ENCODE peak calls at places on chromosome 6, in seven cellular contexts. One of them, this sample, is unnamed.

GRCh38 chr6:140897349-140897748 is 1235.4 kb upstream of the GJE1 start:
- DNase-seq in mesendoderm: no peak
- DNase-seq in trophoblast cell: no peak
- DNase-seq in neuronal stem cell: no peak
- DNase-seq in H9: no peak
- DNase-seq in mesenchymal stem cell: no peak
- DNase-seq in H1: no peak
- DNase-seq in this sample: no peak

GRCh38 chr6:80457044-80457933 is 350.8 kb downstream of the BCKDHB start:
- DNase-seq in H9: no peak
- DNase-seq in H1: no peak
- DNase-seq in trophoblast cell: no peak
- DNase-seq in neuronal stem cell: no peak
- DNase-seq in mesendoderm: peak
- DNase-seq in mesenchymal stem cell: peak
- DNase-seq in this sample: peak

GRCh38 chr6:33279971-33280511 is 3.1 kb downstream of the B3GALT4 start:
- DNase-seq in mesenchymal stem cell: peak
- DNase-seq in mesendoderm: peak
- DNase-seq in trophoblast cell: peak
- DNase-seq in H9: peak
- DNase-seq in H1: no peak
- DNase-seq in neuronal stem cell: no peak
- DNase-seq in this sample: peak

GRCh38 chr6:91569071-91569470 is 982.2 kb upstream of the MAP3K7 start:
- DNase-seq in H1: no peak
- DNase-seq in mesenchymal stem cell: peak
- DNase-seq in H9: no peak
- DNase-seq in mesendoderm: peak
- DNase-seq in trophoblast cell: no peak
- DNase-seq in neuronal stem cell: no peak
- DNase-seq in this sample: peak

GRCh38 chr6:169978615-169979161 is 227.3 kb downstream of the ERMARD start:
- DNase-seq in mesenchymal stem cell: no peak
- DNase-seq in trophoblast cell: peak
- DNase-seq in mesendoderm: no peak
- DNase-seq in H9: no peak
- DNase-seq in H1: no peak
- DNase-seq in neuronal stem cell: no peak
- DNase-seq in this sample: peak

GRCh38 chr6:141133346-141133745 is 999.4 kb upstream of the GJE1 start:
- DNase-seq in neuronal stem cell: no peak
- DNase-seq in mesenchymal stem cell: peak
- DNase-seq in mesendoderm: no peak
- DNase-seq in H9: no peak
- DNase-seq in trophoblast cell: no peak
- DNase-seq in H1: no peak
- DNase-seq in this sample: peak

GRCh38 chr6:43575105-43575771 is 600 bp downstream of the XPO5 start:
- DNase-seq in H9: peak
- DNase-seq in neuronal stem cell: peak
- DNase-seq in trophoblast cell: no peak
- DNase-seq in mesendoderm: peak
- DNase-seq in H1: no peak
- DNase-seq in mesenchymal stem cell: peak
- DNase-seq in this sample: peak

GRCh38 chr6:124870611-124871201 is 91.5 kb upstream of the RNF217 start:
- DNase-seq in neuronal stem cell: no peak
- DNase-seq in mesenchymal stem cell: peak
- DNase-seq in trophoblast cell: no peak
- DNase-seq in H1: no peak
- DNase-seq in mesendoderm: no peak
- DNase-seq in H9: no peak
- DNase-seq in this sample: peak

GRCh38 chr6:164336455-164336854 is 921.9 kb downstream of the QKI start:
- DNase-seq in trophoblast cell: no peak
- DNase-seq in neuronal stem cell: no peak
- DNase-seq in H1: no peak
- DNase-seq in H9: no peak
- DNase-seq in mesenchymal stem cell: no peak
- DNase-seq in mesendoderm: no peak
- DNase-seq in this sample: no peak

GRCh38 chr6:109079981-109080380 is 14.7 kb downstream of the SESN1 start:
- DNase-seq in neuronal stem cell: no peak
- DNase-seq in trophoblast cell: no peak
- DNase-seq in mesendoderm: no peak
- DNase-seq in mesenchymal stem cell: peak
- DNase-seq in H9: no peak
- DNase-seq in H1: no peak
- DNase-seq in this sample: no peak

GRCh38 chr6:140850438-140850837 is 1282.3 kb upstream of the GJE1 start:
- DNase-seq in neuronal stem cell: no peak
- DNase-seq in H9: no peak
- DNase-seq in mesenchymal stem cell: peak
- DNase-seq in H1: no peak
- DNase-seq in mesendoderm: no peak
- DNase-seq in trophoblast cell: no peak
- DNase-seq in this sample: peak

GRCh38 chr6:22145823-22146379 is 150.9 kb downstream of the PRL start:
- DNase-seq in trophoblast cell: no peak
- DNase-seq in mesendoderm: peak
- DNase-seq in neuronal stem cell: no peak
- DNase-seq in H9: peak
- DNase-seq in H1: no peak
- DNase-seq in mesenchymal stem cell: peak
- DNase-seq in this sample: peak

GRCh38 chr6:215335-216034 is 76.8 kb upstream of the DUSP22 start:
- DNase-seq in H9: no peak
- DNase-seq in neuronal stem cell: no peak
- DNase-seq in H1: no peak
- DNase-seq in mesendoderm: no peak
- DNase-seq in mesenchymal stem cell: no peak
- DNase-seq in trophoblast cell: no peak
- DNase-seq in this sample: peak

GRCh38 chr6:8219352-8219943 is 117.1 kb upstream of the EEF1E1 start:
- DNase-seq in H1: peak
- DNase-seq in neuronal stem cell: peak
- DNase-seq in mesendoderm: peak
- DNase-seq in H9: no peak
- DNase-seq in trophoblast cell: peak
- DNase-seq in mesenchymal stem cell: peak
- DNase-seq in this sample: peak

GRCh38 chr6:19327684-19328083 is 509.5 kb upstream of the ID4 start:
- DNase-seq in H1: no peak
- DNase-seq in mesendoderm: no peak
- DNase-seq in neuronal stem cell: no peak
- DNase-seq in trophoblast cell: no peak
- DNase-seq in H9: no peak
- DNase-seq in mesenchymal stem cell: no peak
- DNase-seq in this sample: no peak

GRCh38 chr6:168884050-168884645 is 369.5 kb downstream of the THBS2 start:
- DNase-seq in neuronal stem cell: no peak
- DNase-seq in H1: no peak
- DNase-seq in mesendoderm: no peak
- DNase-seq in trophoblast cell: no peak
- DNase-seq in H9: no peak
- DNase-seq in mesenchymal stem cell: no peak
- DNase-seq in this sample: no peak

GRCh38 chr6:22113046-22113766 is 183.6 kb downstream of the PRL start:
- DNase-seq in H9: no peak
- DNase-seq in mesenchymal stem cell: peak
- DNase-seq in trophoblast cell: peak
- DNase-seq in mesendoderm: no peak
- DNase-seq in H1: no peak
- DNase-seq in neuronal stem cell: no peak
- DNase-seq in this sample: peak

GRCh38 chr6:152112503-152113261 is 305.2 kb downstream of the ESR1 start:
- DNase-seq in mesendoderm: no peak
- DNase-seq in neuronal stem cell: no peak
- DNase-seq in mesenchymal stem cell: no peak
- DNase-seq in H9: no peak
- DNase-seq in trophoblast cell: no peak
- DNase-seq in H1: no peak
- DNase-seq in this sample: no peak

GRCh38 chr6:7542878-7543394 is 1.5 kb downstream of the DSP start:
- DNase-seq in trophoblast cell: peak
- DNase-seq in H9: peak
- DNase-seq in mesendoderm: peak
- DNase-seq in H1: peak
- DNase-seq in neuronal stem cell: no peak
- DNase-seq in mesenchymal stem cell: peak
- DNase-seq in this sample: peak

GRCh38 chr6:130447374-130447773 is 81.6 kb downstream of the TMEM200A start:
- DNase-seq in H9: no peak
- DNase-seq in mesendoderm: no peak
- DNase-seq in mesenchymal stem cell: no peak
- DNase-seq in neuronal stem cell: no peak
- DNase-seq in trophoblast cell: no peak
- DNase-seq in H1: no peak
- DNase-seq in this sample: no peak

DNA sequence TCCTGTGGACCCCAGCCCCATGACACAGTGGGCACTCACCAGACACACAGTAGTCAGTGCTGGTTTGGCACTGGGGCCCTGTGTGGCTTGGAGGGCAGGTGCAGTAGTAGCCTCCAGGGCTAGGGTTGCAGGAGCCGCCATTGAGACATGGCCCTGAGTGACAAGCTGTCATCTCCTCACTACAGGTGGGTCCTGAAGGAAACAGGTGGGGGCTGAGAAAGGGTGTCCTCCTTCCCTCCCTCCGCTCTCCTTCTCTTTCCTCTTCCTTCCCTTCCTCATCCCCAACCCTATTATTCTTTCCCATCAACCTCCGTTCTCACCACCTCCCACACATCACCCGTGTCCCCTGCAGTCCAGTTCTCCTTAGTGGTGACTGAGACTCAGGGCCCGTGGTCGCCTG is 10.2 kb downstream of the NOTCH4 start:
- DNase-seq in neuronal stem cell: no peak
- DNase-seq in mesendoderm: no peak
- DNase-seq in mesenchymal stem cell: no peak
- DNase-seq in trophoblast cell: no peak
- DNase-seq in H9: no peak
- DNase-seq in H1: no peak
- DNase-seq in this sample: no peak
- H2BK120ac ChIP-seq in neuronal stem cell: no peak
- H2BK120ac ChIP-seq in mesendoderm: no peak
- H2BK120ac ChIP-seq in mesenchymal stem cell: no peak
- H2BK120ac ChIP-seq in trophoblast cell: no peak
- H2BK120ac ChIP-seq in H9: no peak
- H2BK120ac ChIP-seq in H1: no peak
- H2BK120ac ChIP-seq in this sample: no peak

DNA sequence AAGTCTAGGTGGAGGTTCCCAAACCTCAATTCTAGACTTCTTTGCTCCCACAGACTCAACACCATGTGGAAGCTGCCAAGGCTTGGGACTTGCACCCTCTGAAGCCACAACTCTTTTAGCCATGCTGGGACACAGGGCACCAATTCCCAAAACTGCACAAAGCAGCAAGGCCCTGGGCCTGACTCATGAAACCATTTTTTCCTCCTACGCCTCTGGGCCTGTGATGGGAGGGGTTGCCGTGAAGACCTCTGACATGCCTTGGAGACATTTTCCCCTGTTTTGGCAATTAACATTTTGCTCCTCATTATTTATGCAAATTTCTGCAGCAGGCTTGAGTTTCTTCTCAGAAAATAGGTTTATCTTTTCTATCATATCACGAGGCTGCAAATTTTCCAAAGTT is 355.4 kb upstream of the RUNX2 start:
- DNase-seq in H9: no peak
- DNase-seq in mesendoderm: peak
- DNase-seq in mesenchymal stem cell: no peak
- DNase-seq in H1: no peak
- DNase-seq in trophoblast cell: no peak
- DNase-seq in neuronal stem cell: no peak
- DNase-seq in this sample: no peak
- H2BK120ac ChIP-seq in H9: no peak
- H2BK120ac ChIP-seq in mesendoderm: no peak
- H2BK120ac ChIP-seq in mesenchymal stem cell: no peak
- H2BK120ac ChIP-seq in H1: no peak
- H2BK120ac ChIP-seq in trophoblast cell: no peak
- H2BK120ac ChIP-seq in neuronal stem cell: no peak
- H2BK120ac ChIP-seq in this sample: no peak

GRCh38 chr6:104623052-104623690 is 236.5 kb downstream of the HACE1 start:
- DNase-seq in H1: no peak
- DNase-seq in H9: peak
- DNase-seq in neuronal stem cell: peak
- DNase-seq in trophoblast cell: no peak
- DNase-seq in mesenchymal stem cell: peak
- DNase-seq in mesendoderm: peak
- DNase-seq in this sample: no peak

GRCh38 chr6:104614394-104614793 is 245.3 kb downstream of the HACE1 start:
- DNase-seq in H9: no peak
- DNase-seq in H1: no peak
- DNase-seq in mesenchymal stem cell: no peak
- DNase-seq in mesendoderm: no peak
- DNase-seq in neuronal stem cell: no peak
- DNase-seq in trophoblast cell: no peak
- DNase-seq in this sample: no peak

GRCh38 chr6:104613416-104614001 is 246.2 kb downstream of the HACE1 start:
- DNase-seq in H1: no peak
- DNase-seq in mesendoderm: peak
- DNase-seq in trophoblast cell: no peak
- DNase-seq in H9: no peak
- DNase-seq in neuronal stem cell: no peak
- DNase-seq in mesenchymal stem cell: peak
- DNase-seq in this sample: no peak

GRCh38 chr6:104612541-104612940 is 247.2 kb downstream of the HACE1 start:
- DNase-seq in H9: no peak
- DNase-seq in H1: no peak
- DNase-seq in mesendoderm: no peak
- DNase-seq in trophoblast cell: no peak
- DNase-seq in neuronal stem cell: no peak
- DNase-seq in mesenchymal stem cell: no peak
- DNase-seq in this sample: no peak

DNA sequence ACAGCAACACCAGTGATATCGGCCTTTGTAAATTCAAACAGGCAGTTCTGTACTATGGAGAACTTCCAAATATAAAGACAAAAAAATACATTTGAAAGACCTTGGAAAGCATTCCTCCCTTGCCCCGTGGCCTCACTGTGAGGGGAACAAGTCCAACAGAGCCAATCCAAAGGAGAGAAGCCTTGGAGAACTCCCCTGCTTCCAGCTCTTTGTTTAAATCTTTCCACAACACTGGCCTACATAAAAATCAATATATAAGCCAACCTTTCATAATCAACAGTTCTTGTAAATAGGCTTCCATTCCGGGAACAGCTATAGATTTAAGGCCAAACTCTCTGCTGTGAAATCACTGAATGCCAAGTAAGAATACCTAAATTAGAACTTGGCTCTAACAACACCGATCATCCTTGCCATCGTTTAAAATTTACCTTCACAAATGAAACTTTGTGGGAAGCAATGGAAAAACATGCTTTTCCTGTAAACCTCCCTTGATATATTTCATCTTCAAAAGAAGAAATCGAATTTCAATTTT is 242.1 kb downstream of the HACE1 start:
- DNase-seq in mesenchymal stem cell: no peak
- DNase-seq in H1: no peak
- DNase-seq in neuronal stem cell: no peak
- DNase-seq in H9: no peak
- DNase-seq in trophoblast cell: no peak
- DNase-seq in mesendoderm: no peak
- DNase-seq in this sample: no peak
- H2BK120ac ChIP-seq in mesenchymal stem cell: no peak
- H2BK120ac ChIP-seq in H1: no peak
- H2BK120ac ChIP-seq in neuronal stem cell: no peak
- H2BK120ac ChIP-seq in H9: no peak
- H2BK120ac ChIP-seq in trophoblast cell: no peak
- H2BK120ac ChIP-seq in mesendoderm: no peak
- H2BK120ac ChIP-seq in this sample: no peak

GRCh38 chr6:78666764-78667163 is 200.6 kb upstream of the IRAK1BP1 start:
- DNase-seq in mesenchymal stem cell: no peak
- DNase-seq in H1: no peak
- DNase-seq in trophoblast cell: no peak
- DNase-seq in H9: no peak
- DNase-seq in mesendoderm: no peak
- DNase-seq in neuronal stem cell: no peak
- DNase-seq in this sample: no peak
- H2BK120ac ChIP-seq in mesenchymal stem cell: no peak
- H2BK120ac ChIP-seq in H1: no peak
- H2BK120ac ChIP-seq in trophoblast cell: no peak
- H2BK120ac ChIP-seq in H9: no peak
- H2BK120ac ChIP-seq in mesendoderm: no peak
- H2BK120ac ChIP-seq in neuronal stem cell: no peak
- H2BK120ac ChIP-seq in this sample: no peak

This sample was measured in IMR-90.